ENCODE peak calls at places on chromosomes 16 and 17, in eight cellular contexts. One of them, this sample, is unnamed.
A peak's percentile ranks its signal among the peaks of the same experiment; 100 is the strongest.

GRCh38 chr16:8905795-8906591 is 23.8 kb downstream of the LITAFD start:
- DNase-seq in activated B cell treated with CpG ODN at 0.5 μM for 24 hours: no peak
- DNase-seq in anterior cingulate cortex: no peak
- DNase-seq in lower leg skin: no peak
- DNase-seq in hepatic stellate cell: no peak
- DNase-seq in endothelial cell: no peak
- DNase-seq in RPMI7951: no peak
- DNase-seq in stimulated activated CD4-positive, alpha-beta T cell treated with anti-CD3 and anti-CD28 coated beads, Interleukin-15, amount 100 ng/mL, for 1 hour: no peak
- DNase-seq in this sample: no peak

GRCh38 chr17:81854974-81855774 is 5.2 kb downstream of the P4HB start:
- DNase-seq in activated B cell treated with CpG ODN at 0.5 μM for 24 hours: no peak
- DNase-seq in anterior cingulate cortex: no peak
- DNase-seq in lower leg skin: no peak
- DNase-seq in hepatic stellate cell: no peak
- DNase-seq in endothelial cell: no peak
- DNase-seq in RPMI7951: no peak
- DNase-seq in stimulated activated CD4-positive, alpha-beta T cell treated with anti-CD3 and anti-CD28 coated beads, Interleukin-15, amount 100 ng/mL, for 1 hour: no peak
- DNase-seq in this sample: no peak

GRCh38 chr17:33385713-33386112 is 92.6 kb upstream of the ASIC2 start:
- DNase-seq in activated B cell treated with CpG ODN at 0.5 μM for 24 hours: no peak
- DNase-seq in anterior cingulate cortex: no peak
- DNase-seq in lower leg skin: no peak
- DNase-seq in hepatic stellate cell: no peak
- DNase-seq in endothelial cell: no peak
- DNase-seq in RPMI7951: no peak
- DNase-seq in stimulated activated CD4-positive, alpha-beta T cell treated with anti-CD3 and anti-CD28 coated beads, Interleukin-15, amount 100 ng/mL, for 1 hour: no peak
- DNase-seq in this sample: no peak

GRCh38 chr16:75304521-75305363 is 53.3 kb upstream of the BCAR1 start:
- DNase-seq in activated B cell treated with CpG ODN at 0.5 μM for 24 hours: no peak
- DNase-seq in anterior cingulate cortex: no peak
- DNase-seq in lower leg skin: peak; percentile 62
- DNase-seq in hepatic stellate cell: peak; percentile 67
- DNase-seq in endothelial cell: no peak
- DNase-seq in RPMI7951: peak; percentile 97
- DNase-seq in stimulated activated CD4-positive, alpha-beta T cell treated with anti-CD3 and anti-CD28 coated beads, Interleukin-15, amount 100 ng/mL, for 1 hour: no peak
- DNase-seq in this sample: no peak

GRCh38 chr16:11675561-11676511 is 7.6 kb downstream of the SNN start:
- DNase-seq in activated B cell treated with CpG ODN at 0.5 μM for 24 hours: no peak
- DNase-seq in anterior cingulate cortex: no peak
- DNase-seq in lower leg skin: no peak
- DNase-seq in hepatic stellate cell: no peak
- DNase-seq in endothelial cell: no peak
- DNase-seq in RPMI7951: no peak
- DNase-seq in stimulated activated CD4-positive, alpha-beta T cell treated with anti-CD3 and anti-CD28 coated beads, Interleukin-15, amount 100 ng/mL, for 1 hour: no peak
- DNase-seq in this sample: no peak

GRCh38 chr17:79706931-79707382 is 23.8 kb upstream of the ENPP7 start:
- DNase-seq in activated B cell treated with CpG ODN at 0.5 μM for 24 hours: no peak
- DNase-seq in anterior cingulate cortex: no peak
- DNase-seq in lower leg skin: no peak
- DNase-seq in hepatic stellate cell: no peak
- DNase-seq in endothelial cell: no peak
- DNase-seq in RPMI7951: no peak
- DNase-seq in stimulated activated CD4-positive, alpha-beta T cell treated with anti-CD3 and anti-CD28 coated beads, Interleukin-15, amount 100 ng/mL, for 1 hour: no peak
- DNase-seq in this sample: no peak

GRCh38 chr16:58128181-58128631 is 975 bp downstream of the CFAP20 start:
- DNase-seq in activated B cell treated with CpG ODN at 0.5 μM for 24 hours: no peak
- DNase-seq in anterior cingulate cortex: no peak
- DNase-seq in lower leg skin: no peak
- DNase-seq in hepatic stellate cell: no peak
- DNase-seq in endothelial cell: no peak
- DNase-seq in RPMI7951: no peak
- DNase-seq in stimulated activated CD4-positive, alpha-beta T cell treated with anti-CD3 and anti-CD28 coated beads, Interleukin-15, amount 100 ng/mL, for 1 hour: no peak
- DNase-seq in this sample: no peak

GRCh38 chr16:5616841-5617240 is 519.2 kb upstream of the EEF2KMT start:
- DNase-seq in activated B cell treated with CpG ODN at 0.5 μM for 24 hours: no peak
- DNase-seq in anterior cingulate cortex: no peak
- DNase-seq in lower leg skin: peak; percentile 16
- DNase-seq in hepatic stellate cell: no peak
- DNase-seq in endothelial cell: no peak
- DNase-seq in RPMI7951: no peak
- DNase-seq in stimulated activated CD4-positive, alpha-beta T cell treated with anti-CD3 and anti-CD28 coated beads, Interleukin-15, amount 100 ng/mL, for 1 hour: no peak
- DNase-seq in this sample: no peak

GRCh38 chr17:49753959-49754391 is 10.0 kb downstream of the FAM117A start:
- DNase-seq in activated B cell treated with CpG ODN at 0.5 μM for 24 hours: no peak
- DNase-seq in anterior cingulate cortex: no peak
- DNase-seq in lower leg skin: peak; percentile 55
- DNase-seq in hepatic stellate cell: no peak
- DNase-seq in endothelial cell: no peak
- DNase-seq in RPMI7951: no peak
- DNase-seq in stimulated activated CD4-positive, alpha-beta T cell treated with anti-CD3 and anti-CD28 coated beads, Interleukin-15, amount 100 ng/mL, for 1 hour: no peak
- DNase-seq in this sample: no peak

GRCh38 chr17:3535253-3535995 is 22.2 kb downstream of the TRPV3 start:
- DNase-seq in activated B cell treated with CpG ODN at 0.5 μM for 24 hours: peak; percentile 53
- DNase-seq in anterior cingulate cortex: peak; percentile 42
- DNase-seq in lower leg skin: no peak
- DNase-seq in hepatic stellate cell: peak; percentile 84
- DNase-seq in endothelial cell: peak; percentile 69
- DNase-seq in RPMI7951: no peak
- DNase-seq in stimulated activated CD4-positive, alpha-beta T cell treated with anti-CD3 and anti-CD28 coated beads, Interleukin-15, amount 100 ng/mL, for 1 hour: no peak
- DNase-seq in this sample: no peak

GRCh38 chr16:72809446-72809845 is 238.5 kb downstream of the ZFHX3 start:
- DNase-seq in activated B cell treated with CpG ODN at 0.5 μM for 24 hours: no peak
- DNase-seq in anterior cingulate cortex: no peak
- DNase-seq in lower leg skin: no peak
- DNase-seq in hepatic stellate cell: no peak
- DNase-seq in endothelial cell: no peak
- DNase-seq in RPMI7951: no peak
- DNase-seq in stimulated activated CD4-positive, alpha-beta T cell treated with anti-CD3 and anti-CD28 coated beads, Interleukin-15, amount 100 ng/mL, for 1 hour: no peak
- DNase-seq in this sample: no peak

GRCh38 chr16:82152641-82153094 is 17.4 kb downstream of the MPHOSPH6 start:
- DNase-seq in activated B cell treated with CpG ODN at 0.5 μM for 24 hours: no peak
- DNase-seq in anterior cingulate cortex: no peak
- DNase-seq in lower leg skin: no peak
- DNase-seq in hepatic stellate cell: no peak
- DNase-seq in endothelial cell: no peak
- DNase-seq in RPMI7951: peak; percentile 75
- DNase-seq in stimulated activated CD4-positive, alpha-beta T cell treated with anti-CD3 and anti-CD28 coated beads, Interleukin-15, amount 100 ng/mL, for 1 hour: no peak
- DNase-seq in this sample: no peak

GRCh38 chr16:27704252-27704651 is 154.3 kb downstream of the KATNIP start:
- DNase-seq in activated B cell treated with CpG ODN at 0.5 μM for 24 hours: no peak
- DNase-seq in anterior cingulate cortex: no peak
- DNase-seq in lower leg skin: no peak
- DNase-seq in hepatic stellate cell: no peak
- DNase-seq in endothelial cell: no peak
- DNase-seq in RPMI7951: no peak
- DNase-seq in stimulated activated CD4-positive, alpha-beta T cell treated with anti-CD3 and anti-CD28 coated beads, Interleukin-15, amount 100 ng/mL, for 1 hour: no peak
- DNase-seq in this sample: no peak

GRCh38 chr16:631808-632358 is 1.1 kb downstream of the WFIKKN1 start:
- DNase-seq in activated B cell treated with CpG ODN at 0.5 μM for 24 hours: no peak
- DNase-seq in anterior cingulate cortex: no peak
- DNase-seq in lower leg skin: no peak
- DNase-seq in hepatic stellate cell: no peak
- DNase-seq in endothelial cell: no peak
- DNase-seq in RPMI7951: no peak
- DNase-seq in stimulated activated CD4-positive, alpha-beta T cell treated with anti-CD3 and anti-CD28 coated beads, Interleukin-15, amount 100 ng/mL, for 1 hour: no peak
- DNase-seq in this sample: no peak

GRCh38 chr16:1435921-1436697 is 5.2 kb downstream of the PERCC1 start:
- DNase-seq in activated B cell treated with CpG ODN at 0.5 μM for 24 hours: no peak
- DNase-seq in anterior cingulate cortex: no peak
- DNase-seq in lower leg skin: no peak
- DNase-seq in hepatic stellate cell: no peak
- DNase-seq in endothelial cell: no peak
- DNase-seq in RPMI7951: no peak
- DNase-seq in stimulated activated CD4-positive, alpha-beta T cell treated with anti-CD3 and anti-CD28 coated beads, Interleukin-15, amount 100 ng/mL, for 1 hour: no peak
- DNase-seq in this sample: no peak

GRCh38 chr17:60695960-60696359 is 18.3 kb downstream of the BCAS3 start:
- DNase-seq in activated B cell treated with CpG ODN at 0.5 μM for 24 hours: no peak
- DNase-seq in anterior cingulate cortex: no peak
- DNase-seq in lower leg skin: no peak
- DNase-seq in hepatic stellate cell: no peak
- DNase-seq in endothelial cell: no peak
- DNase-seq in RPMI7951: no peak
- DNase-seq in stimulated activated CD4-positive, alpha-beta T cell treated with anti-CD3 and anti-CD28 coated beads, Interleukin-15, amount 100 ng/mL, for 1 hour: no peak
- DNase-seq in this sample: no peak

GRCh38 chr17:13594762-13595697 is 6.7 kb downstream of the HS3ST3A1 start:
- DNase-seq in activated B cell treated with CpG ODN at 0.5 μM for 24 hours: peak; percentile 20
- DNase-seq in anterior cingulate cortex: peak; percentile 16
- DNase-seq in lower leg skin: peak; percentile 77
- DNase-seq in hepatic stellate cell: peak; percentile 65
- DNase-seq in endothelial cell: peak; percentile 82
- DNase-seq in RPMI7951: peak; percentile 69
- DNase-seq in stimulated activated CD4-positive, alpha-beta T cell treated with anti-CD3 and anti-CD28 coated beads, Interleukin-15, amount 100 ng/mL, for 1 hour: peak; percentile 56
- DNase-seq in this sample: peak; percentile 56

GRCh38 chr16:57244463-57244766 is 644 bp upstream of the ARL2BP start:
- DNase-seq in activated B cell treated with CpG ODN at 0.5 μM for 24 hours: no peak
- DNase-seq in anterior cingulate cortex: no peak
- DNase-seq in lower leg skin: no peak
- DNase-seq in hepatic stellate cell: no peak
- DNase-seq in endothelial cell: no peak
- DNase-seq in RPMI7951: no peak
- DNase-seq in stimulated activated CD4-positive, alpha-beta T cell treated with anti-CD3 and anti-CD28 coated beads, Interleukin-15, amount 100 ng/mL, for 1 hour: no peak
- DNase-seq in this sample: no peak

GRCh38 chr17:68602267-68602644 is 1.1 kb upstream of the FAM20A start:
- DNase-seq in activated B cell treated with CpG ODN at 0.5 μM for 24 hours: no peak
- DNase-seq in anterior cingulate cortex: no peak
- DNase-seq in lower leg skin: no peak
- DNase-seq in hepatic stellate cell: no peak
- DNase-seq in endothelial cell: no peak
- DNase-seq in RPMI7951: no peak
- DNase-seq in stimulated activated CD4-positive, alpha-beta T cell treated with anti-CD3 and anti-CD28 coated beads, Interleukin-15, amount 100 ng/mL, for 1 hour: no peak
- DNase-seq in this sample: no peak

GRCh38 chr17:75910699-75911098 is 6.0 kb upstream of the MRPL38 start:
- DNase-seq in activated B cell treated with CpG ODN at 0.5 μM for 24 hours: no peak
- DNase-seq in anterior cingulate cortex: no peak
- DNase-seq in lower leg skin: no peak
- DNase-seq in hepatic stellate cell: no peak
- DNase-seq in endothelial cell: no peak
- DNase-seq in RPMI7951: no peak
- DNase-seq in stimulated activated CD4-positive, alpha-beta T cell treated with anti-CD3 and anti-CD28 coated beads, Interleukin-15, amount 100 ng/mL, for 1 hour: no peak
- DNase-seq in this sample: no peak

GRCh38 chr16:53789159-53789558 is 85.2 kb downstream of the FTO start:
- DNase-seq in activated B cell treated with CpG ODN at 0.5 μM for 24 hours: no peak
- DNase-seq in anterior cingulate cortex: no peak
- DNase-seq in lower leg skin: no peak
- DNase-seq in hepatic stellate cell: peak; percentile 52
- DNase-seq in endothelial cell: no peak
- DNase-seq in RPMI7951: peak; percentile 66
- DNase-seq in stimulated activated CD4-positive, alpha-beta T cell treated with anti-CD3 and anti-CD28 coated beads, Interleukin-15, amount 100 ng/mL, for 1 hour: no peak
- DNase-seq in this sample: no peak